ENCODE peak calls at places on chromosomes 11 and 22, in seven cellular contexts. V is body of pancreas, Y is spleen, A is H9, Z is MCF 10A, B is uterus, E is right atrium auricular region. M is an unnamed sample.

GRCh38 chr11:46277313-46277622 is 194 bp upstream of the CREB3L1 start:
- DNase-seq in V (peak; percentile 91), Y (no peak), A (no peak), Z (no peak), B (peak; percentile 62), E (no peak), M (peak; percentile 71)

GRCh38 chr11:17256512-17256911 is 20.0 kb upstream of the NUCB2 start:
- DNase-seq in V (no peak), Y (no peak), A (no peak), Z (peak; percentile 83), B (no peak), E (no peak), M (peak; percentile 98)

GRCh38 chr11:210122-210802 is 2.8 kb downstream of the RIC8A start:
- DNase-seq in V (no peak), Y (no peak), A (no peak), Z (no peak), B (peak; percentile 13), E (no peak), M (peak; percentile 66)

GRCh38 chr11:19792510-19792909 is 79.9 kb downstream of the NAV2 start:
- DNase-seq in V (no peak), Y (no peak), A (no peak), Z (no peak), B (no peak), E (no peak), M (peak; percentile 68)

GRCh38 chr11:95453616-95454118 is 222.7 kb upstream of the SESN3 start:
- DNase-seq in V (peak; percentile 64), Y (no peak), A (no peak), Z (peak; percentile 45), B (no peak), E (no peak), M (no peak)

GRCh38 chr11:66689661-66690590 is 12.2 kb upstream of the RBM4B start:
- DNase-seq in V (no peak), Y (peak; percentile 42), A (no peak), Z (no peak), B (no peak), E (no peak), M (no peak)

GRCh38 chr11:102615077-102615893 is 9.8 kb downstream of the MMP20 start:
- DNase-seq in V (no peak), Y (no peak), A (no peak), Z (peak; percentile 14), B (no peak), E (no peak), M (no peak)

GRCh38 chr11:20397281-20397680 is 9.8 kb downstream of the PRMT3 start:
- DNase-seq in V (no peak), Y (no peak), A (no peak), Z (peak; percentile 53), B (no peak), E (no peak), M (peak; percentile 36)

GRCh38 chr11:116611998-116612620 is 160.7 kb downstream of the BUD13 start:
- DNase-seq in V (no peak), Y (no peak), A (no peak), Z (no peak), B (no peak), E (no peak), M (no peak)

GRCh38 chr11:131136476-131136875 is 220.2 kb upstream of the SNX19 start:
- DNase-seq in V (no peak), Y (no peak), A (no peak), Z (no peak), B (no peak), E (no peak), M (no peak)

GRCh38 chr11:7303146-7303545 is 51.4 kb downstream of the SYT9 start:
- DNase-seq in V (no peak), Y (no peak), A (no peak), Z (no peak), B (no peak), E (no peak), M (no peak)

GRCh38 chr11:7300281-7300680 is 48.6 kb downstream of the SYT9 start:
- DNase-seq in V (no peak), Y (no peak), A (no peak), Z (no peak), B (no peak), E (no peak), M (no peak)

GRCh38 chr11:7299393-7299792 is 47.7 kb downstream of the SYT9 start:
- DNase-seq in V (no peak), Y (no peak), A (no peak), Z (no peak), B (no peak), E (no peak), M (no peak)
- TF ChIP-seq CTCF in V (no peak), Y (no peak), A (peak; percentile 27), Z (no peak), B (no peak), E (no peak), M (no peak)

GRCh38 chr11:69212121-69213110 is 56.7 kb downstream of the SMIM38 start:
- DNase-seq in V (no peak), Y (no peak), A (peak; percentile 17), Z (no peak), B (no peak), E (no peak), M (no peak)
- TF ChIP-seq CTCF in V (peak; percentile 9), Y (no peak), A (peak; percentile 53), Z (no peak), B (peak; percentile 9), E (peak; percentile 56), M (peak; percentile 40)

GRCh38 chr11:119681537-119681936 is 47.5 kb downstream of the NECTIN1 start:
- DNase-seq in V (peak; percentile 33), Y (no peak), A (no peak), Z (no peak), B (no peak), E (no peak), M (no peak)
- TF ChIP-seq CTCF in V (peak; percentile 38), Y (no peak), A (peak; percentile 31), Z (peak; percentile 6), B (no peak), E (no peak), M (peak; percentile 15)

GRCh38 chr11:118608268-118609214 is 1.1 kb downstream of the PHLDB1 start:
- DNase-seq in V (peak; percentile 56), Y (peak; percentile 90), A (no peak), Z (peak; percentile 42), B (peak; percentile 89), E (peak; percentile 92), M (peak; percentile 89)

GRCh38 chr11:118609380-118610219 is 2.2 kb downstream of the PHLDB1 start:
- DNase-seq in V (peak; percentile 30), Y (peak; percentile 78), A (no peak), Z (no peak), B (peak; percentile 44), E (peak; percentile 64), M (peak; percentile 55)

GRCh38 chr11:118606844-118607228 is 579 bp upstream of the PHLDB1 start:
- DNase-seq in V (no peak), Y (peak; percentile 8), A (no peak), Z (no peak), B (no peak), E (peak; percentile 28), M (no peak)

GRCh38 chr11:118606157-118606843 is 1.1 kb upstream of the PHLDB1 start:
- DNase-seq in V (peak; percentile 73), Y (peak; percentile 49), A (no peak), Z (no peak), B (no peak), E (peak; percentile 58), M (peak; percentile 40)

DNA sequence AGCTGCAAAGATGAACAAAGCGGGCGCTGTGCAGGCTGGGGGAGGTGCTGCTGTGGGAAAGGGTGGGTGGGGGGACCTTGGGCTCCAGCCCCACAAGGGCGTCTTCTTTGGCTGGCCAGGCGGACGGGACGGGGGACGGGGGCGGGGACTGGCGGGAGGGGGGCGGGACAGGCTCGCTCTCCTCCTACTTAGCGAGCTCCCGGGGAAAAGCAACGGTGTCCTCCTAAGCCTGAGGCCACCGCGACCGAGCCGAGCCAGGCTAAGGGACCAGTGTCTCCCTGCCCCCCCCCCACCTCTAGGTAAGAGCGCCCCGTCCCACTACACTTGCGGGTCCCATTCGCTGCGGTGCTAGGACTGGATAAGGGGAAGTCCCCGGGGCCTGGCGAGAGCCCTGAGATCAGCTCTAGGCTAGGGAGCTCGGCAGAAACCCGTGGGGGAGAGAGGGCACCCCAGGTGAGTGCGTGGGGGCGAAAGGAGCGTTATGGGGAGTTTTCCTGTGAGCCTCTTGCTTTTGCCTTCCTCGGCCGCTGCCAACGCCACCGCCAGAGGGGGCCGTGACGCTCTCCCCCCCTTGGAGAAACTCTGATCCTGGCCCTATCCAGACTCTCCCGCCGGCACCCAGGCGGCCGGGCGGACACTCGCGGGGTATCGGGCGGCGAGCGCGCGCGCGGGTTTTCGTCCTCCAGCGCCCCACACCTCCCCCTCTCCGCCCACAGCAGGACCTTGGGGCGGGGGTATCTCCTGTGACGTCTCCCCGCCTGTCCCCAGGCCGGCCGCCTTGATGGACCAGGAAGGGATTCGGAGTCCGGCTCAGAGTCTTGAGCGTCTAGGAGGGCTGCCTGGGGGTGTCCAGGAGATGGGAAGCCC is at the start of gene PHLDB1:
- DNase-seq in V (peak; percentile 66), Y (peak; percentile 84), A (peak; percentile 64), Z (peak; percentile 61), B (peak; percentile 77), E (peak; percentile 73), M (peak; percentile 82)
- TF ChIP-seq CTCF in V (peak; percentile 37), Y (no peak), A (peak; percentile 57), Z (peak; percentile 61), B (peak; percentile 30), E (peak; percentile 64), M (peak; percentile 72)

DNA sequence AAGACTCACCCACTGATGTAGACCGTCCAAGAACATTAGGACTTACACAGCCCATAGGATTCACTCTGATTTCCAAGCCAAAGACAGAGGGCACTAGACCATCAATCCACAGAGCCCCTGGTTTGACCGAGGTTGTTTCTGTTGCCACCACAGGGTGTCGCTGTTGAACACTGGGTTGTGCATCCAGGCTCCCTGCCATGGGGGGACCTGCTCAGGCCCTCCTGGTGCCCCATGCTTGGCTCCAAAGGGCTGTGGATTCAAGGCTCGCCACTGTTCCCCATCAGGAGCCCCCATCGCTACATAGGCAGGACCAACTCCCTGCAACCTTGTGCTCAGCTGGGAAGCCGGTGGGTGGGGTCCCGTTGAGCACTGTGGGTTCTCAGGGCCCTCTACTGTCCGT is 128.0 kb upstream of the ANO1 start:
- DNase-seq in V (no peak), Y (peak; percentile 24), A (peak; percentile 85), Z (peak; percentile 49), B (no peak), E (no peak), M (no peak)
- TF ChIP-seq CTCF in V (peak; percentile 13), Y (no peak), A (peak; percentile 97), Z (peak; percentile 55), B (peak; percentile 25), E (peak; percentile 47), M (peak; percentile 45)

GRCh38 chr22:39519681-39520053 is 695 bp upstream of the ATF4 start:
- DNase-seq in V (peak; percentile 73), Y (no peak), A (peak; percentile 65), Z (peak; percentile 69), B (peak; percentile 61), E (peak; percentile 74), M (peak; percentile 74)
- TF ChIP-seq CTCF in V (peak; percentile 36), Y (no peak), A (peak; percentile 48), Z (peak; percentile 22), B (peak; percentile 43), E (peak; percentile 75), M (peak; percentile 43)

M was measured in cardiac muscle cell.